ENCODE peak calls at places on chromosomes 11 and 22, in four cellular contexts. D, R, E and K are unnamed samples.

GRCh38 chr22:35687461-35687860 is 30.2 kb upstream of the APOL5 start:
- ATAC-seq in E (no peak), D (no peak), R (no peak), K (no peak)

GRCh38 chr22:40238425-40239344 is 61.0 kb downstream of the TNRC6B start:
- ATAC-seq in D (peak), R (peak), E (peak), K (peak)

GRCh38 chr22:25399649-25400151 is 164.8 kb upstream of the GRK3 start:
- ATAC-seq in D (no peak), R (no peak), E (no peak), K (no peak)

GRCh38 chr11:111923951-111924350 is 5.2 kb downstream of the C11orf52 start:
- ATAC-seq in R (no peak), E (no peak), D (no peak), K (no peak)

GRCh38 chr11:67561971-67562560 is 21.5 kb upstream of the GSTP1 start:
- ATAC-seq in E (no peak), R (no peak), D (peak), K (peak)

GRCh38 chr11:68962527-68963250 is 18.1 kb downstream of the MRGPRD start:
- ATAC-seq in E (peak), D (no peak), R (no peak), K (no peak)

GRCh38 chr11:11577246-11577855 is 44.5 kb downstream of the GALNT18 start:
- ATAC-seq in R (no peak), E (no peak), D (no peak), K (peak)

GRCh38 chr11:72703281-72704008 is 29.2 kb upstream of the PDE2A start:
- ATAC-seq in R (peak), E (peak), D (peak), K (no peak)

GRCh38 chr11:65104628-65105027 is 7.0 kb upstream of the TM7SF2 start:
- ATAC-seq in D (no peak), R (peak), E (no peak), K (no peak)

GRCh38 chr22:22201185-22201924 is 43.2 kb upstream of the VPREB1 start:
- ATAC-seq in D (peak), R (no peak), E (peak), K (peak)

GRCh38 chr11:40688369-40688768 is 771.1 kb downstream of the LRRC4C start:
- ATAC-seq in E (no peak), D (no peak), R (no peak), K (no peak)

GRCh38 chr11:36689442-36689841 is 91.4 kb upstream of the RAG2 start:
- ATAC-seq in D (no peak), E (no peak), R (no peak), K (no peak)

GRCh38 chr22:50578776-50579310 is 616 bp upstream of the CPT1B start:
- ATAC-seq in E (no peak), R (no peak), D (no peak), K (no peak)

GRCh38 chr11:111944139-111944538 is 7.0 kb downstream of the DIXDC1 start:
- ATAC-seq in E (peak), R (no peak), D (peak), K (no peak)

GRCh38 chr11:112178428-112178827 is 3.1 kb downstream of the BCO2 start:
- ATAC-seq in R (no peak), E (no peak), D (no peak), K (no peak)

GRCh38 chr11:115974703-115975102 is 470.5 kb upstream of the CADM1 start:
- ATAC-seq in D (no peak), E (no peak), R (no peak), K (no peak)

GRCh38 chr11:118878187-118878586 is 5.5 kb upstream of the CXCR5 start:
- ATAC-seq in R (no peak), D (no peak), E (no peak), K (no peak)

GRCh38 chr11:74689666-74690065 is 41.6 kb downstream of the CHRDL2 start:
- ATAC-seq in E (no peak), R (no peak), D (no peak), K (no peak)

GRCh38 chr22:39282642-39283311 is 36.6 kb downstream of the RPL3 start:
- ATAC-seq in D (peak), E (peak), R (peak), K (peak)

GRCh38 chr11:20023082-20023426 is 137.2 kb downstream of the DBX1 start:
- ATAC-seq in E (no peak), R (no peak), D (peak), K (no peak)

GRCh38 chr22:49734390-49734789 is 93.3 kb downstream of the BRD1 start:
- ATAC-seq in R (no peak), D (no peak), E (no peak), K (no peak)

GRCh38 chr11:70398834-70399680 is 728 bp downstream of the CTTN start:
- ATAC-seq in E (peak), R (no peak), D (no peak), K (peak)

GRCh38 chr11:133917921-133918605 is 38.7 kb downstream of the IGSF9B start:
- ATAC-seq in E (peak), R (no peak), D (no peak), K (no peak)

GRCh38 chr11:64201524-64201923 is 5.0 kb upstream of the FERMT3 start:
- ATAC-seq in D (no peak), R (no peak), E (no peak), K (no peak)

GRCh38 chr11:82895437-82896091 is 4.7 kb downstream of the PRCP start:
- ATAC-seq in E (no peak), R (no peak), D (no peak), K (no peak)

GRCh38 chr11:1467270-1467669 is 19.3 kb downstream of the MOB2 start:
- ATAC-seq in R (no peak), D (no peak), E (no peak), K (no peak)

GRCh38 chr11:134950692-134951304 is 538.8 kb upstream of the B3GAT1 start:
- ATAC-seq in R (no peak), E (no peak), D (no peak), K (no peak)

GRCh38 chr11:64637346-64638016 is 46.5 kb downstream of the SLC22A12 start:
- ATAC-seq in E (peak), D (no peak), R (peak), K (no peak)

GRCh38 chr11:92225206-92225562 is 566 bp downstream of the FAT3 start:
- ATAC-seq in R (no peak), E (no peak), D (no peak), K (no peak)

GRCh38 chr22:26650722-26651421 is 6.5 kb upstream of the MIAT start:
- ATAC-seq in D (no peak), R (no peak), E (no peak), K (no peak)

GRCh38 chr22:48261706-48262105 is 1499.3 kb downstream of the TBC1D22A start:
- ATAC-seq in R (no peak), D (peak), E (no peak), K (no peak)

GRCh38 chr11:47003180-47003877 is 66.8 kb downstream of the CSTPP1 start:
- ATAC-seq in D (no peak), E (no peak), R (no peak), K (no peak)

GRCh38 chr11:78564037-78564888 is 10.4 kb downstream of the NARS2 start:
- ATAC-seq in R (peak), D (peak), E (peak), K (peak)

GRCh38 chr11:44782478-44782877 is 55.7 kb downstream of the TSPAN18 start:
- ATAC-seq in E (no peak), R (no peak), D (no peak), K (no peak)